ENCODE peak calls at places on chromosomes 3 and 15, in six cellular contexts. Z is uterus, L is ovary, O is stomach, V is lower leg skin, A is A549. C is an unnamed sample.

GRCh38 chr3:196585044-196585757 is 16.7 kb downstream of the FBXO45 start:
- DNase-seq in O (no peak), L (no peak), V (no peak), A (no peak), Z (no peak), C (no peak)

GRCh38 chr3:133376805-133377204 is 23.1 kb upstream of the BFSP2 start:
- DNase-seq in O (no peak), A (peak; percentile 6), Z (no peak), V (no peak), L (no peak), C (no peak)

GRCh38 chr15:57865294-57865693 is 158.8 kb downstream of the POLR2M start:
- DNase-seq in O (no peak), Z (no peak), L (no peak), A (peak; percentile 13), V (no peak), C (no peak)

GRCh38 chr15:92882697-92883642 is 17.2 kb upstream of the CHD2 start:
- DNase-seq in L (peak; percentile 49), A (no peak), O (no peak), Z (no peak), V (peak; percentile 88), C (no peak)

GRCh38 chr3:7917443-7918151 is 584.0 kb upstream of the LMCD1 start:
- DNase-seq in A (no peak), O (no peak), V (no peak), L (no peak), Z (no peak), C (no peak)

GRCh38 chr3:179765396-179765795 is 112.6 kb downstream of the USP13 start:
- DNase-seq in O (no peak), L (no peak), V (no peak), Z (no peak), A (no peak), C (no peak)

GRCh38 chr3:66021731-66022131 is 17.0 kb downstream of the MAGI1 start:
- DNase-seq in V (no peak), L (no peak), A (peak; percentile 18), Z (no peak), O (no peak), C (no peak)

GRCh38 chr3:133915685-133916639 is 20.3 kb upstream of the RAB6B start:
- DNase-seq in A (no peak), Z (no peak), L (no peak), O (no peak), V (no peak), C (no peak)

GRCh38 chr15:45021331-45021730 is 1.7 kb upstream of the SORD start:
- DNase-seq in O (peak; percentile 77), Z (no peak), L (no peak), A (no peak), V (no peak), C (no peak)

GRCh38 chr15:63166219-63166618 is 8.9 kb upstream of the RPS27L start:
- DNase-seq in A (peak; percentile 36), O (no peak), V (no peak), Z (no peak), L (no peak), C (no peak)

GRCh38 chr3:197001972-197002700 is 27.5 kb downstream of the MELTF start:
- DNase-seq in A (no peak), Z (peak; percentile 30), O (no peak), L (peak; percentile 39), V (no peak), C (no peak)

GRCh38 chr3:149507491-149508324 is 33.2 kb downstream of the TM4SF4 start:
- DNase-seq in L (no peak), O (no peak), A (no peak), V (no peak), Z (no peak), C (no peak)

GRCh38 chr3:149506540-149506939 is 32.0 kb downstream of the TM4SF4 start:
- DNase-seq in L (no peak), Z (no peak), O (no peak), V (no peak), A (no peak), C (no peak)

GRCh38 chr3:149506965-149507364 is 32.5 kb downstream of the TM4SF4 start:
- DNase-seq in O (no peak), L (no peak), V (no peak), A (no peak), Z (no peak), C (no peak)

GRCh38 chr3:149501524-149501923 is 27.0 kb downstream of the TM4SF4 start:
- DNase-seq in Z (no peak), O (no peak), V (no peak), A (no peak), L (no peak), C (no peak)

GRCh38 chr3:149502438-149502837 is 27.9 kb downstream of the TM4SF4 start:
- DNase-seq in L (no peak), A (no peak), O (no peak), Z (no peak), V (no peak), C (no peak)
- TF ChIP-seq POLR2A in L (no peak), A (no peak), O (no peak), Z (no peak), V (no peak), C (no peak)

GRCh38 chr3:38455639-38456430 is 2.1 kb downstream of the ACVR2B start:
- DNase-seq in A (no peak), L (peak; percentile 56), V (no peak), O (no peak), Z (peak; percentile 59), C (no peak)
- TF ChIP-seq POLR2A in A (no peak), L (no peak), V (no peak), O (no peak), Z (no peak), C (no peak)

DNA sequence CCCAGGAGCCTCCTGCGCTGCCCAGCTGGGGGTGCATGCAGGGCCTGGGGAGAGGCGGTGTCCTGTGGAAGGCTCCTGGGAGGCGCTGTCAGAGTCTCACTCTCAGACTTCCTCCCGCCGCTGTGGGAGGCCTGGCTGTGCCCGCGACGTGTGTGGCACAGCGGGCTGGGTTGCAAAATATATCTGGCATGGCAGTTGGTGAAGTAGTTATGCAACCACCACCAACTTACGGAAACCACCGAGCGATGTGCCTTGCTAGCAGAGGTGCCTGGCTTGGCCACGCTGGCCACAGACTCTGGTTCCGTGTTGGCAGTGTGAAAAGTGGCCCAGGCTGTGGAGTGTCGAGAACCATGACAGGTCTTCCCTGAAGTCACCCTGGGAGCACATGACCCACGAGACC is 30.6 kb upstream of the GATA2 start:
- DNase-seq in A (no peak), L (no peak), Z (no peak), V (peak; percentile 68), O (no peak), C (no peak)
- TF ChIP-seq POLR2A in A (no peak), L (no peak), Z (no peak), V (no peak), O (no peak), C (no peak)

GRCh38 chr3:122793568-122794416 is at the start of gene HSPBAP1:
- DNase-seq in Z (peak; percentile 94), L (peak; percentile 95), V (peak; percentile 99), O (peak; percentile 93), A (peak; percentile 92), C (peak; percentile 72)
- TF ChIP-seq POLR2A in Z (peak; percentile 55), L (peak; percentile 50), V (no peak), O (no peak), A (peak; percentile 74), C (peak; percentile 78)

DNA sequence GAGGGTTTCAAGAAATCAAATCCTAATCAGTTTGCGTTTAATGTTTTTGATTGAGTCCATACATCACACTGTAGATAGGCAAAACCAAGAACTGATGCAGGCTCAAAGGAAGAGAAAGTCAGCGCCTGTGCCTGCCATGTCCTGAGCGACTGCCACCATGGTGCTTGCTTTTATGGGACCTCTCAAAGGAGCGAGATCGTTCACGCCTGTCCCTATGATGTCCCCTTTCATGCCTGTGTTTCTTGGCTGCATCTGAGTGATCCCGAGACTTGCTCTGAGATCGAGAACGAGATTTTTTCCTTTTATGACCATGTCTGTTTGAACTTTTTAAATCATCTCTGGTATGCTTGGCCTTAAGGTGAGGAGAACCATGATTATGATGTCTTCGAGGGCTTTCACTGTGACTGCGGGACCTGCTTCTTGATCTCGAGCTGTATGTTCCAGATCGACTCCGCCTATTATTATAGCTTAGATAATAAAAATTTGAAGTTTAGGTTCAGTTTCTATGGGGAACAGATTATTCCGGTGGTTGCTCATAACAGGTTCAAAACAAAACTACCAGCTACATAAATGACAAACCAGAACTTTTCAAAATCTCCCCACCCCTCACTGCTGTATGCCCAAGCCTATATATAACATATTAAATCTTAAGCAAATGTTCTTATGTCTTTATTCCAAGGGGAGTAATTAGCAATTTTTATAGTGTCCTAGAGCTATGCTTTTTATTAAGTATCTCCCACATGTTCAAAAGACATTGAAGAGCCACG is 11.6 kb downstream of the CCNL1 start:
- DNase-seq in A (no peak), L (no peak), V (no peak), Z (no peak), O (no peak), C (no peak)
- TF ChIP-seq POLR2A in A (no peak), L (no peak), V (no peak), Z (no peak), O (no peak), C (peak; percentile 68)

GRCh38 chr3:154324919-154325318 is 632 bp upstream of the DHX36 start:
- DNase-seq in V (no peak), O (no peak), L (no peak), A (peak; percentile 1), Z (no peak), C (no peak)

GRCh38 chr3:154327871-154328270 is 3.6 kb upstream of the DHX36 start:
- DNase-seq in V (no peak), A (no peak), O (no peak), L (no peak), Z (no peak), C (no peak)

DNA sequence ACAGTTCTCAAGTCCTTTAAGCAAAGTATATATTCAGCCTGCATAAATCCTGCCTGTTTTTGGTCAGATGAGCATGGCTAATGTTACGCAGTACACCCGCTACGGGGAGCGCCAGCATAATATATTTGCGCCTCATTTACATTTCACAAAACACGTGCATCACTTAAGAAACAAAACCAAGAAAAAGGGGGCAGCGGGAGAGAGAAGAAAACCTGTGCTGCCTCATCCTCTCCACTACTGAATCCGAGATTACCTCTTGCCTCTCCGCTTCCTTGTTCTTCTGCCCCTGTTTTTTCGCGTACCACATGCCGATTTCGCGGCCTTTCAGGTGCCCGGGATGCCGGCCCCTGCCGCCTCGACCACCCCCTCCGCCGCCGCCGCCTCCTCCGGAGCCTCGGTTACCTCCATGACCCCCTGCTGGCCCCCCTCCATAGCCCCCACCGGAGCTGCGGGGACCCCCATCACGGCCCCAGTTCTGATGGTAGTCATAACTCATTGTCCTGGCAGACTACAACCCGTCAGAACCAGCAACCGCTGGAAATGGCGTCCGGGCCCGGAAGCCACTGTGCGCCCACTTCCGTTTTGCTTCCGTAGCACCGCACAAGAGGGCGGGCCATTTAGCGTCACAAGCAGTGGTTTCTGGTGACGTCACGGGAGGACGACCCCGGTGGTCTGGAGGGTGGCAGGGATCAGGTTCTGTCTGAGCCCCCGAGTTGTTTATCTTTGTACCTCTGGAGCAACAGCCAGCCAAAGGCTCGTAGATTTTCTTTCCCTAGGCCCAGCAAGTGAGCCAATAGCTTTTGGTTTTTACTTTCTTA is at the start of gene DHX36:
- DNase-seq in L (peak; percentile 92), Z (peak; percentile 90), A (peak; percentile 92), V (peak; percentile 98), O (peak; percentile 89), C (peak; percentile 50)
- TF ChIP-seq POLR2A in L (peak; percentile 83), Z (no peak), A (peak; percentile 80), V (peak; percentile 37), O (no peak), C (peak; percentile 89)